ENCODE peak calls at places on chromosome 19, in eight cellular contexts. One of them, this sample, is unnamed.

GRCh38 chr19:13014101-13014920 is 19.0 kb downstream of the NFIX start:
- DNase-seq in stimulated activated CD4-positive, alpha-beta T cell treated with anti-CD3 and anti-CD28 coated beads, Interleukin-1b, Interleukin-23, amount 100 ng/mL, for 1 hour: no peak
- DNase-seq in A549: no peak
- DNase-seq in C1 segment of cervical spinal cord: peak; percentile 86
- DNase-seq in NCI-H748 treated with DMSO at 0.1 percent for 48 hours: no peak
- DNase-seq in NCI-H510A treated with DMSO at 0.1 percent for 48 hours: no peak
- DNase-seq in H9: peak; percentile 64
- DNase-seq in effector memory CD4-positive, alpha-beta T cell: no peak
- DNase-seq in this sample: no peak

GRCh38 chr19:49843265-49843664 is 7.7 kb upstream of the PTOV1 start:
- DNase-seq in stimulated activated CD4-positive, alpha-beta T cell treated with anti-CD3 and anti-CD28 coated beads, Interleukin-1b, Interleukin-23, amount 100 ng/mL, for 1 hour: no peak
- DNase-seq in A549: no peak
- DNase-seq in C1 segment of cervical spinal cord: no peak
- DNase-seq in NCI-H748 treated with DMSO at 0.1 percent for 48 hours: no peak
- DNase-seq in NCI-H510A treated with DMSO at 0.1 percent for 48 hours: no peak
- DNase-seq in H9: no peak
- DNase-seq in effector memory CD4-positive, alpha-beta T cell: no peak
- DNase-seq in this sample: no peak

GRCh38 chr19:36246006-36246391 is 31.1 kb downstream of the ZNF146 start:
- DNase-seq in stimulated activated CD4-positive, alpha-beta T cell treated with anti-CD3 and anti-CD28 coated beads, Interleukin-1b, Interleukin-23, amount 100 ng/mL, for 1 hour: no peak
- DNase-seq in A549: no peak
- DNase-seq in C1 segment of cervical spinal cord: peak; percentile 30
- DNase-seq in NCI-H748 treated with DMSO at 0.1 percent for 48 hours: no peak
- DNase-seq in NCI-H510A treated with DMSO at 0.1 percent for 48 hours: no peak
- DNase-seq in H9: no peak
- DNase-seq in effector memory CD4-positive, alpha-beta T cell: no peak
- DNase-seq in this sample: no peak

GRCh38 chr19:7013678-7014077 is 7.6 kb downstream of the MBD3L2B start:
- DNase-seq in stimulated activated CD4-positive, alpha-beta T cell treated with anti-CD3 and anti-CD28 coated beads, Interleukin-1b, Interleukin-23, amount 100 ng/mL, for 1 hour: no peak
- DNase-seq in A549: no peak
- DNase-seq in C1 segment of cervical spinal cord: no peak
- DNase-seq in NCI-H748 treated with DMSO at 0.1 percent for 48 hours: no peak
- DNase-seq in NCI-H510A treated with DMSO at 0.1 percent for 48 hours: no peak
- DNase-seq in H9: no peak
- DNase-seq in effector memory CD4-positive, alpha-beta T cell: no peak
- DNase-seq in this sample: no peak

GRCh38 chr19:11168568-11168967 is 13.0 kb upstream of the SPC24 start:
- DNase-seq in stimulated activated CD4-positive, alpha-beta T cell treated with anti-CD3 and anti-CD28 coated beads, Interleukin-1b, Interleukin-23, amount 100 ng/mL, for 1 hour: no peak
- DNase-seq in A549: peak; percentile 66
- DNase-seq in C1 segment of cervical spinal cord: no peak
- DNase-seq in NCI-H748 treated with DMSO at 0.1 percent for 48 hours: no peak
- DNase-seq in NCI-H510A treated with DMSO at 0.1 percent for 48 hours: no peak
- DNase-seq in H9: no peak
- DNase-seq in effector memory CD4-positive, alpha-beta T cell: no peak
- DNase-seq in this sample: no peak

GRCh38 chr19:2021453-2022140 is 6.1 kb upstream of the BTBD2 start:
- DNase-seq in stimulated activated CD4-positive, alpha-beta T cell treated with anti-CD3 and anti-CD28 coated beads, Interleukin-1b, Interleukin-23, amount 100 ng/mL, for 1 hour: no peak
- DNase-seq in A549: no peak
- DNase-seq in C1 segment of cervical spinal cord: no peak
- DNase-seq in NCI-H748 treated with DMSO at 0.1 percent for 48 hours: no peak
- DNase-seq in NCI-H510A treated with DMSO at 0.1 percent for 48 hours: no peak
- DNase-seq in H9: no peak
- DNase-seq in effector memory CD4-positive, alpha-beta T cell: no peak
- DNase-seq in this sample: no peak

GRCh38 chr19:4930664-4931063 is 21.4 kb downstream of the UHRF1 start:
- DNase-seq in stimulated activated CD4-positive, alpha-beta T cell treated with anti-CD3 and anti-CD28 coated beads, Interleukin-1b, Interleukin-23, amount 100 ng/mL, for 1 hour: no peak
- DNase-seq in A549: no peak
- DNase-seq in C1 segment of cervical spinal cord: no peak
- DNase-seq in NCI-H748 treated with DMSO at 0.1 percent for 48 hours: no peak
- DNase-seq in NCI-H510A treated with DMSO at 0.1 percent for 48 hours: no peak
- DNase-seq in H9: no peak
- DNase-seq in effector memory CD4-positive, alpha-beta T cell: no peak
- DNase-seq in this sample: no peak

GRCh38 chr19:45791744-45792481 is 732 bp downstream of the DMWD start:
- DNase-seq in stimulated activated CD4-positive, alpha-beta T cell treated with anti-CD3 and anti-CD28 coated beads, Interleukin-1b, Interleukin-23, amount 100 ng/mL, for 1 hour: no peak
- DNase-seq in A549: no peak
- DNase-seq in C1 segment of cervical spinal cord: no peak
- DNase-seq in NCI-H748 treated with DMSO at 0.1 percent for 48 hours: no peak
- DNase-seq in NCI-H510A treated with DMSO at 0.1 percent for 48 hours: no peak
- DNase-seq in H9: no peak
- DNase-seq in effector memory CD4-positive, alpha-beta T cell: no peak
- DNase-seq in this sample: no peak

GRCh38 chr19:45668342-45668871 is 386 bp downstream of the GIPR start:
- DNase-seq in stimulated activated CD4-positive, alpha-beta T cell treated with anti-CD3 and anti-CD28 coated beads, Interleukin-1b, Interleukin-23, amount 100 ng/mL, for 1 hour: no peak
- DNase-seq in A549: no peak
- DNase-seq in C1 segment of cervical spinal cord: no peak
- DNase-seq in NCI-H748 treated with DMSO at 0.1 percent for 48 hours: no peak
- DNase-seq in NCI-H510A treated with DMSO at 0.1 percent for 48 hours: no peak
- DNase-seq in H9: no peak
- DNase-seq in effector memory CD4-positive, alpha-beta T cell: no peak
- DNase-seq in this sample: no peak

GRCh38 chr19:47633996-47634395 is 25.1 kb downstream of the BICRA start:
- DNase-seq in stimulated activated CD4-positive, alpha-beta T cell treated with anti-CD3 and anti-CD28 coated beads, Interleukin-1b, Interleukin-23, amount 100 ng/mL, for 1 hour: no peak
- DNase-seq in A549: no peak
- DNase-seq in C1 segment of cervical spinal cord: no peak
- DNase-seq in NCI-H748 treated with DMSO at 0.1 percent for 48 hours: no peak
- DNase-seq in NCI-H510A treated with DMSO at 0.1 percent for 48 hours: peak; percentile 33
- DNase-seq in H9: no peak
- DNase-seq in effector memory CD4-positive, alpha-beta T cell: no peak
- DNase-seq in this sample: no peak

GRCh38 chr19:58001895-58002369 is 688 bp downstream of the ZNF606 start:
- DNase-seq in stimulated activated CD4-positive, alpha-beta T cell treated with anti-CD3 and anti-CD28 coated beads, Interleukin-1b, Interleukin-23, amount 100 ng/mL, for 1 hour: no peak
- DNase-seq in A549: no peak
- DNase-seq in C1 segment of cervical spinal cord: no peak
- DNase-seq in NCI-H748 treated with DMSO at 0.1 percent for 48 hours: no peak
- DNase-seq in NCI-H510A treated with DMSO at 0.1 percent for 48 hours: no peak
- DNase-seq in H9: no peak
- DNase-seq in effector memory CD4-positive, alpha-beta T cell: no peak
- DNase-seq in this sample: no peak

GRCh38 chr19:5692785-5693194 is 2.7 kb downstream of the RPL36 start:
- DNase-seq in stimulated activated CD4-positive, alpha-beta T cell treated with anti-CD3 and anti-CD28 coated beads, Interleukin-1b, Interleukin-23, amount 100 ng/mL, for 1 hour: no peak
- DNase-seq in A549: peak; percentile 41
- DNase-seq in C1 segment of cervical spinal cord: no peak
- DNase-seq in NCI-H748 treated with DMSO at 0.1 percent for 48 hours: no peak
- DNase-seq in NCI-H510A treated with DMSO at 0.1 percent for 48 hours: no peak
- DNase-seq in H9: peak; percentile 30
- DNase-seq in effector memory CD4-positive, alpha-beta T cell: no peak
- DNase-seq in this sample: no peak

GRCh38 chr19:57934820-57935665 is at the start of gene ZNF418:
- DNase-seq in stimulated activated CD4-positive, alpha-beta T cell treated with anti-CD3 and anti-CD28 coated beads, Interleukin-1b, Interleukin-23, amount 100 ng/mL, for 1 hour: no peak
- DNase-seq in A549: peak; percentile 89
- DNase-seq in C1 segment of cervical spinal cord: peak; percentile 89
- DNase-seq in NCI-H748 treated with DMSO at 0.1 percent for 48 hours: peak; percentile 92
- DNase-seq in NCI-H510A treated with DMSO at 0.1 percent for 48 hours: peak; percentile 45
- DNase-seq in H9: peak; percentile 89
- DNase-seq in effector memory CD4-positive, alpha-beta T cell: peak; percentile 12
- DNase-seq in this sample: no peak

GRCh38 chr19:9968820-9969687 is 32.7 kb upstream of the OLFM2 start:
- DNase-seq in stimulated activated CD4-positive, alpha-beta T cell treated with anti-CD3 and anti-CD28 coated beads, Interleukin-1b, Interleukin-23, amount 100 ng/mL, for 1 hour: no peak
- DNase-seq in A549: no peak
- DNase-seq in C1 segment of cervical spinal cord: no peak
- DNase-seq in NCI-H748 treated with DMSO at 0.1 percent for 48 hours: no peak
- DNase-seq in NCI-H510A treated with DMSO at 0.1 percent for 48 hours: no peak
- DNase-seq in H9: no peak
- DNase-seq in effector memory CD4-positive, alpha-beta T cell: no peak
- DNase-seq in this sample: no peak

GRCh38 chr19:16197188-16197621 is 506 bp upstream of the AP1M1 start:
- DNase-seq in stimulated activated CD4-positive, alpha-beta T cell treated with anti-CD3 and anti-CD28 coated beads, Interleukin-1b, Interleukin-23, amount 100 ng/mL, for 1 hour: no peak
- DNase-seq in A549: no peak
- DNase-seq in C1 segment of cervical spinal cord: no peak
- DNase-seq in NCI-H748 treated with DMSO at 0.1 percent for 48 hours: no peak
- DNase-seq in NCI-H510A treated with DMSO at 0.1 percent for 48 hours: no peak
- DNase-seq in H9: no peak
- DNase-seq in effector memory CD4-positive, alpha-beta T cell: no peak
- DNase-seq in this sample: no peak

GRCh38 chr19:10398819-10399218 is 4.5 kb downstream of the CDC37 start:
- DNase-seq in stimulated activated CD4-positive, alpha-beta T cell treated with anti-CD3 and anti-CD28 coated beads, Interleukin-1b, Interleukin-23, amount 100 ng/mL, for 1 hour: no peak
- DNase-seq in A549: no peak
- DNase-seq in C1 segment of cervical spinal cord: no peak
- DNase-seq in NCI-H748 treated with DMSO at 0.1 percent for 48 hours: no peak
- DNase-seq in NCI-H510A treated with DMSO at 0.1 percent for 48 hours: no peak
- DNase-seq in H9: no peak
- DNase-seq in effector memory CD4-positive, alpha-beta T cell: no peak
- DNase-seq in this sample: no peak

GRCh38 chr19:4238831-4239230 is 8.0 kb upstream of the YJU2 start:
- DNase-seq in stimulated activated CD4-positive, alpha-beta T cell treated with anti-CD3 and anti-CD28 coated beads, Interleukin-1b, Interleukin-23, amount 100 ng/mL, for 1 hour: no peak
- DNase-seq in A549: no peak
- DNase-seq in C1 segment of cervical spinal cord: no peak
- DNase-seq in NCI-H748 treated with DMSO at 0.1 percent for 48 hours: no peak
- DNase-seq in NCI-H510A treated with DMSO at 0.1 percent for 48 hours: no peak
- DNase-seq in H9: no peak
- DNase-seq in effector memory CD4-positive, alpha-beta T cell: no peak
- DNase-seq in this sample: no peak

GRCh38 chr19:18506545-18506944 is 15.3 kb downstream of the ELL start:
- DNase-seq in stimulated activated CD4-positive, alpha-beta T cell treated with anti-CD3 and anti-CD28 coated beads, Interleukin-1b, Interleukin-23, amount 100 ng/mL, for 1 hour: no peak
- DNase-seq in A549: no peak
- DNase-seq in C1 segment of cervical spinal cord: no peak
- DNase-seq in NCI-H748 treated with DMSO at 0.1 percent for 48 hours: no peak
- DNase-seq in NCI-H510A treated with DMSO at 0.1 percent for 48 hours: no peak
- DNase-seq in H9: no peak
- DNase-seq in effector memory CD4-positive, alpha-beta T cell: no peak
- DNase-seq in this sample: no peak

GRCh38 chr19:44710483-44710882 is 11.5 kb downstream of the CEACAM16 start:
- DNase-seq in stimulated activated CD4-positive, alpha-beta T cell treated with anti-CD3 and anti-CD28 coated beads, Interleukin-1b, Interleukin-23, amount 100 ng/mL, for 1 hour: no peak
- DNase-seq in A549: no peak
- DNase-seq in C1 segment of cervical spinal cord: no peak
- DNase-seq in NCI-H748 treated with DMSO at 0.1 percent for 48 hours: no peak
- DNase-seq in NCI-H510A treated with DMSO at 0.1 percent for 48 hours: no peak
- DNase-seq in H9: no peak
- DNase-seq in effector memory CD4-positive, alpha-beta T cell: no peak
- DNase-seq in this sample: no peak

GRCh38 chr19:30437869-30438268 is 65.7 kb downstream of the ZNF536 start:
- DNase-seq in stimulated activated CD4-positive, alpha-beta T cell treated with anti-CD3 and anti-CD28 coated beads, Interleukin-1b, Interleukin-23, amount 100 ng/mL, for 1 hour: no peak
- DNase-seq in A549: no peak
- DNase-seq in C1 segment of cervical spinal cord: no peak
- DNase-seq in NCI-H748 treated with DMSO at 0.1 percent for 48 hours: no peak
- DNase-seq in NCI-H510A treated with DMSO at 0.1 percent for 48 hours: no peak
- DNase-seq in H9: no peak
- DNase-seq in effector memory CD4-positive, alpha-beta T cell: no peak
- DNase-seq in this sample: no peak

GRCh38 chr19:10687518-10688288 is 13.5 kb upstream of the QTRT1 start:
- DNase-seq in stimulated activated CD4-positive, alpha-beta T cell treated with anti-CD3 and anti-CD28 coated beads, Interleukin-1b, Interleukin-23, amount 100 ng/mL, for 1 hour: no peak
- DNase-seq in A549: no peak
- DNase-seq in C1 segment of cervical spinal cord: peak; percentile 28
- DNase-seq in NCI-H748 treated with DMSO at 0.1 percent for 48 hours: no peak
- DNase-seq in NCI-H510A treated with DMSO at 0.1 percent for 48 hours: no peak
- DNase-seq in H9: no peak
- DNase-seq in effector memory CD4-positive, alpha-beta T cell: no peak
- DNase-seq in this sample: no peak

GRCh38 chr19:47190167-47190727 is 40.8 kb downstream of the BBC3 start:
- DNase-seq in stimulated activated CD4-positive, alpha-beta T cell treated with anti-CD3 and anti-CD28 coated beads, Interleukin-1b, Interleukin-23, amount 100 ng/mL, for 1 hour: peak; percentile 36
- DNase-seq in A549: peak; percentile 92
- DNase-seq in C1 segment of cervical spinal cord: peak; percentile 7
- DNase-seq in NCI-H748 treated with DMSO at 0.1 percent for 48 hours: no peak
- DNase-seq in NCI-H510A treated with DMSO at 0.1 percent for 48 hours: peak; percentile 71
- DNase-seq in H9: no peak
- DNase-seq in effector memory CD4-positive, alpha-beta T cell: no peak
- DNase-seq in this sample: no peak

GRCh38 chr19:30781047-30781446 is 408.9 kb downstream of the ZNF536 start:
- DNase-seq in stimulated activated CD4-positive, alpha-beta T cell treated with anti-CD3 and anti-CD28 coated beads, Interleukin-1b, Interleukin-23, amount 100 ng/mL, for 1 hour: no peak
- DNase-seq in A549: no peak
- DNase-seq in C1 segment of cervical spinal cord: no peak
- DNase-seq in NCI-H748 treated with DMSO at 0.1 percent for 48 hours: no peak
- DNase-seq in NCI-H510A treated with DMSO at 0.1 percent for 48 hours: no peak
- DNase-seq in H9: no peak
- DNase-seq in effector memory CD4-positive, alpha-beta T cell: no peak
- DNase-seq in this sample: no peak

GRCh38 chr19:13060233-13060963 is 42.3 kb downstream of the LYL1 start:
- DNase-seq in stimulated activated CD4-positive, alpha-beta T cell treated with anti-CD3 and anti-CD28 coated beads, Interleukin-1b, Interleukin-23, amount 100 ng/mL, for 1 hour: no peak
- DNase-seq in A549: no peak
- DNase-seq in C1 segment of cervical spinal cord: no peak
- DNase-seq in NCI-H748 treated with DMSO at 0.1 percent for 48 hours: no peak
- DNase-seq in NCI-H510A treated with DMSO at 0.1 percent for 48 hours: no peak
- DNase-seq in H9: no peak
- DNase-seq in effector memory CD4-positive, alpha-beta T cell: no peak
- DNase-seq in this sample: no peak

GRCh38 chr19:28864577-28865042 is 348.3 kb downstream of the UQCRFS1 start:
- DNase-seq in stimulated activated CD4-positive, alpha-beta T cell treated with anti-CD3 and anti-CD28 coated beads, Interleukin-1b, Interleukin-23, amount 100 ng/mL, for 1 hour: no peak
- DNase-seq in A549: no peak
- DNase-seq in C1 segment of cervical spinal cord: no peak
- DNase-seq in NCI-H748 treated with DMSO at 0.1 percent for 48 hours: no peak
- DNase-seq in NCI-H510A treated with DMSO at 0.1 percent for 48 hours: no peak
- DNase-seq in H9: no peak
- DNase-seq in effector memory CD4-positive, alpha-beta T cell: no peak
- DNase-seq in this sample: no peak

GRCh38 chr19:18798384-18799352 is 7.6 kb upstream of the COMP start:
- DNase-seq in stimulated activated CD4-positive, alpha-beta T cell treated with anti-CD3 and anti-CD28 coated beads, Interleukin-1b, Interleukin-23, amount 100 ng/mL, for 1 hour: no peak
- DNase-seq in A549: no peak
- DNase-seq in C1 segment of cervical spinal cord: no peak
- DNase-seq in NCI-H748 treated with DMSO at 0.1 percent for 48 hours: no peak
- DNase-seq in NCI-H510A treated with DMSO at 0.1 percent for 48 hours: peak; percentile 24
- DNase-seq in H9: peak; percentile 54
- DNase-seq in effector memory CD4-positive, alpha-beta T cell: no peak
- DNase-seq in this sample: no peak

GRCh38 chr19:19205416-19206410 is 2.5 kb upstream of the NR2C2AP start:
- DNase-seq in stimulated activated CD4-positive, alpha-beta T cell treated with anti-CD3 and anti-CD28 coated beads, Interleukin-1b, Interleukin-23, amount 100 ng/mL, for 1 hour: no peak
- DNase-seq in A549: no peak
- DNase-seq in C1 segment of cervical spinal cord: peak; percentile 34
- DNase-seq in NCI-H748 treated with DMSO at 0.1 percent for 48 hours: no peak
- DNase-seq in NCI-H510A treated with DMSO at 0.1 percent for 48 hours: no peak
- DNase-seq in H9: no peak
- DNase-seq in effector memory CD4-positive, alpha-beta T cell: no peak
- DNase-seq in this sample: no peak

GRCh38 chr19:54653181-54653809 is 9.5 kb upstream of the LILRB4 start:
- DNase-seq in stimulated activated CD4-positive, alpha-beta T cell treated with anti-CD3 and anti-CD28 coated beads, Interleukin-1b, Interleukin-23, amount 100 ng/mL, for 1 hour: no peak
- DNase-seq in A549: peak; percentile 52
- DNase-seq in C1 segment of cervical spinal cord: no peak
- DNase-seq in NCI-H748 treated with DMSO at 0.1 percent for 48 hours: peak; percentile 12
- DNase-seq in NCI-H510A treated with DMSO at 0.1 percent for 48 hours: peak; percentile 9
- DNase-seq in H9: no peak
- DNase-seq in effector memory CD4-positive, alpha-beta T cell: no peak
- DNase-seq in this sample: no peak

GRCh38 chr19:8610041-8610927 is at the start of gene ADAMTS10:
- DNase-seq in stimulated activated CD4-positive, alpha-beta T cell treated with anti-CD3 and anti-CD28 coated beads, Interleukin-1b, Interleukin-23, amount 100 ng/mL, for 1 hour: no peak
- DNase-seq in A549: no peak
- DNase-seq in C1 segment of cervical spinal cord: no peak
- DNase-seq in NCI-H748 treated with DMSO at 0.1 percent for 48 hours: no peak
- DNase-seq in NCI-H510A treated with DMSO at 0.1 percent for 48 hours: no peak
- DNase-seq in H9: peak; percentile 48
- DNase-seq in effector memory CD4-positive, alpha-beta T cell: peak; percentile 24
- DNase-seq in this sample: no peak

GRCh38 chr19:47133021-47133471 is 2.4 kb downstream of the SAE1 start:
- DNase-seq in stimulated activated CD4-positive, alpha-beta T cell treated with anti-CD3 and anti-CD28 coated beads, Interleukin-1b, Interleukin-23, amount 100 ng/mL, for 1 hour: no peak
- DNase-seq in A549: no peak
- DNase-seq in C1 segment of cervical spinal cord: no peak
- DNase-seq in NCI-H748 treated with DMSO at 0.1 percent for 48 hours: no peak
- DNase-seq in NCI-H510A treated with DMSO at 0.1 percent for 48 hours: peak; percentile 26
- DNase-seq in H9: no peak
- DNase-seq in effector memory CD4-positive, alpha-beta T cell: no peak
- DNase-seq in this sample: no peak

GRCh38 chr19:7705387-7706187 is 3.7 kb upstream of the FCER2 start:
- DNase-seq in stimulated activated CD4-positive, alpha-beta T cell treated with anti-CD3 and anti-CD28 coated beads, Interleukin-1b, Interleukin-23, amount 100 ng/mL, for 1 hour: peak; percentile 56
- DNase-seq in A549: no peak
- DNase-seq in C1 segment of cervical spinal cord: no peak
- DNase-seq in NCI-H748 treated with DMSO at 0.1 percent for 48 hours: no peak
- DNase-seq in NCI-H510A treated with DMSO at 0.1 percent for 48 hours: no peak
- DNase-seq in H9: no peak
- DNase-seq in effector memory CD4-positive, alpha-beta T cell: peak; percentile 57
- DNase-seq in this sample: no peak

GRCh38 chr19:38674388-38675133 is 27.1 kb downstream of the ACTN4 start:
- DNase-seq in stimulated activated CD4-positive, alpha-beta T cell treated with anti-CD3 and anti-CD28 coated beads, Interleukin-1b, Interleukin-23, amount 100 ng/mL, for 1 hour: no peak
- DNase-seq in A549: no peak
- DNase-seq in C1 segment of cervical spinal cord: no peak
- DNase-seq in NCI-H748 treated with DMSO at 0.1 percent for 48 hours: no peak
- DNase-seq in NCI-H510A treated with DMSO at 0.1 percent for 48 hours: no peak
- DNase-seq in H9: no peak
- DNase-seq in effector memory CD4-positive, alpha-beta T cell: no peak
- DNase-seq in this sample: no peak

GRCh38 chr19:29662604-29663404 is 2.5 kb upstream of the PLEKHF1 start:
- DNase-seq in stimulated activated CD4-positive, alpha-beta T cell treated with anti-CD3 and anti-CD28 coated beads, Interleukin-1b, Interleukin-23, amount 100 ng/mL, for 1 hour: no peak
- DNase-seq in A549: peak; percentile 33
- DNase-seq in C1 segment of cervical spinal cord: peak; percentile 74
- DNase-seq in NCI-H748 treated with DMSO at 0.1 percent for 48 hours: no peak
- DNase-seq in NCI-H510A treated with DMSO at 0.1 percent for 48 hours: no peak
- DNase-seq in H9: no peak
- DNase-seq in effector memory CD4-positive, alpha-beta T cell: no peak
- DNase-seq in this sample: no peak

GRCh38 chr19:58569943-58570670 is 3.0 kb downstream of the MZF1 start:
- DNase-seq in stimulated activated CD4-positive, alpha-beta T cell treated with anti-CD3 and anti-CD28 coated beads, Interleukin-1b, Interleukin-23, amount 100 ng/mL, for 1 hour: no peak
- DNase-seq in A549: no peak
- DNase-seq in C1 segment of cervical spinal cord: no peak
- DNase-seq in NCI-H748 treated with DMSO at 0.1 percent for 48 hours: no peak
- DNase-seq in NCI-H510A treated with DMSO at 0.1 percent for 48 hours: no peak
- DNase-seq in H9: no peak
- DNase-seq in effector memory CD4-positive, alpha-beta T cell: no peak
- DNase-seq in this sample: no peak